ENCODE peak calls at places on chromosomes 2 and 18, in five cellular contexts. M, F, O, C and Z are unnamed samples.

GRCh38 chr18:77063256-77063655 is 69.3 kb downstream of the MBP start:
- DNase-seq in F (no peak), O (no peak), M (peak; percentile 80), C (no peak), Z (no peak)

GRCh38 chr2:152243723-152244122 is 68.2 kb upstream of the STAM2 start:
- DNase-seq in O (no peak), M (no peak), C (no peak), F (no peak), Z (no peak)

GRCh38 chr2:37985333-37985732 is 60.2 kb downstream of the RMDN2 start:
- DNase-seq in C (no peak), O (no peak), F (no peak), M (peak; percentile 83), Z (no peak)

GRCh38 chr2:212299943-212300342 is 238.7 kb downstream of the ERBB4 start:
- DNase-seq in M (no peak), F (no peak), O (no peak), C (no peak), Z (no peak)

GRCh38 chr2:164841719-164842623 is at the start of gene COBLL1:
- DNase-seq in M (peak; percentile 67), C (peak; percentile 78), O (peak; percentile 93), F (peak; percentile 86), Z (peak; percentile 79)

GRCh38 chr2:65345626-65346025 is 86.8 kb downstream of the SPRED2 start:
- DNase-seq in F (no peak), M (no peak), C (no peak), O (no peak), Z (no peak)

GRCh38 chr2:216702756-216703155 is 7.4 kb upstream of the IGFBP5 start:
- DNase-seq in F (no peak), O (no peak), M (no peak), C (no peak), Z (no peak)

GRCh38 chr18:9741821-9742541 is 33.9 kb downstream of the RAB31 start:
- DNase-seq in O (no peak), F (no peak), C (peak; percentile 33), M (no peak), Z (peak; percentile 54)

GRCh38 chr2:39875182-39875913 is 96.3 kb upstream of the THUMPD2 start:
- DNase-seq in F (peak; percentile 79), C (no peak), M (peak; percentile 96), O (peak; percentile 35), Z (peak; percentile 20)

GRCh38 chr2:9315280-9315847 is 108.0 kb downstream of the ITGB1BP1 start:
- DNase-seq in F (no peak), M (no peak), C (no peak), O (no peak), Z (no peak)

GRCh38 chr2:36277146-36277808 is 78.3 kb upstream of the CRIM1 start:
- DNase-seq in O (no peak), M (peak; percentile 96), C (no peak), F (no peak), Z (no peak)

GRCh38 chr2:11373096-11373495 is 28.7 kb upstream of the ROCK2 start:
- DNase-seq in C (no peak), M (no peak), O (no peak), F (no peak), Z (no peak)

GRCh38 chr18:39806519-39806918 is 2148.5 kb upstream of the PIK3C3 start:
- DNase-seq in C (no peak), M (peak; percentile 42), F (no peak), O (peak; percentile 10), Z (no peak)

GRCh38 chr2:17620280-17620679 is 79.8 kb downstream of the VSNL1 start:
- DNase-seq in C (peak; percentile 43), M (peak; percentile 84), F (no peak), O (no peak), Z (no peak)

GRCh38 chr2:179744341-179744740 is 117.1 kb downstream of the ZNF385B start:
- DNase-seq in F (no peak), C (no peak), O (no peak), M (no peak), Z (no peak)

GRCh38 chr2:172404824-172405223 is 22.6 kb upstream of the ITGA6 start:
- DNase-seq in C (no peak), F (no peak), O (no peak), M (peak; percentile 94), Z (no peak)

GRCh38 chr18:24509435-24509834 is 49.0 kb downstream of the HRH4 start:
- DNase-seq in C (no peak), M (no peak), O (no peak), F (no peak), Z (no peak)

GRCh38 chr2:127811397-127811860 is 458 bp upstream of the WDR33 start:
- DNase-seq in F (no peak), M (no peak), C (peak; percentile 21), O (no peak), Z (no peak)

GRCh38 chr2:178747767-178748166 is 59.5 kb downstream of the TTN start:
- DNase-seq in M (peak; percentile 62), F (no peak), O (no peak), C (no peak), Z (no peak)

DNA sequence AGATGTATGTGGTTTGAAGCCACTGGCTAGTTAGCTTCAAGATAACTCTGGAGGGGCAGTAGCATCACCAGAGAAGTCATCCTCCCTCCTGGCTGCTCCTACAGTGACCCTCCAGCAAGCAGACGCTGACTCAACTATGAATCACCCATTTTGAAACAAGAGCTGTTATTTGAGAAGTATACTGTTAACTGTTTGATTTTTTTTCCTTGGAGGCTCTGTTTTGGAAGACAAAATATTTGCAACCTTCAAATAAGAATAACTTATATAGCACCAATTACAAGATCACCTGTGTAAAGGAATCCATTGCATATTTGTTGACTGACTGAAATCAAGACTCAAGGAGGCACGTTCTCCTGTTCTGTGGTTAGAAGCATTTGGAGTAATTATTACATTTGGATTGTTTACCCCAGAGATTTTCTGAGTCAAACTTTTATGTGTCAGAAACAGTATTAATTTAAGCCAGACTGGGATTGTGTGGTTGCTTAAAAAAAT is 313.8 kb downstream of the MTX2 start:
- DNase-seq in M (peak; percentile 99), C (no peak), F (peak; percentile 67), O (peak; percentile 60), Z (no peak)
- TF ChIP-seq CTCF in M (no peak), C (no peak), F (no peak), O (no peak), Z (no peak)

GRCh38 chr2:230956827-230957755 is 32.0 kb upstream of the GPR55 start:
- DNase-seq in C (peak; percentile 39), M (peak; percentile 65), F (no peak), O (peak; percentile 73), Z (peak; percentile 38)
- H3K4me3 ChIP-seq in C (no peak overlapping the region), M (peak overlapping the region; percentile 39), F (peak overlapping the region; percentile 28), O (peak overlapping the region; percentile 29), Z (peak overlapping the region; percentile 47)

GRCh38 chr2:181566643-181567042 is 90.3 kb downstream of the CERKL start:
- DNase-seq in F (no peak), M (no peak), O (no peak), C (no peak), Z (no peak)

DNA sequence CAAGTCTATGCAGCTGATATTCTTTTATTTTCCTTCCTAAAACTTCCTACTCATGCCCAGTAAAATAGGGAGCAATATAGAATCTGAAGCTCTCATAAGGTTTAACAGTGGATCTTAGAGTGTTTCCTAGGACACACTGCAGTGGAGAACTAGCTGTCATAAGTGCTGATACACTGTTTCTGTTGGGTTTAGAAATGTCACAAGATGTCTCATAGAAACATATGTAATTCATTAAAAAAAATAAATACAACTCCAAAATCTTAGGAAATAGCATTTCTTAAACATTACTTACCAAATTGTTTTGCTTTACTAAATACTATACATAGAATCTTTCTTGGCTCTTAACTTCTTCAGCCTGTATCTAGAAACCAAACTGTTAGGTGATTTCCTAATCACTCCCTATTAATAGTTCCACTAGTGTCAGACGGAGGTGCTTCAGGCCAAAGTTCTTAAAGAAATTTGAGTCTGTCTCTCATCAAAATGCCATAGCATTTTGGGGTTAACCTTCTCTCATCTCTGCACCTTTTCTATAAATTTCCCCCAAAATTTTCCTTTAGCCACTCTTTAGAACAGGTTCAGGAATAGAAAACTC is 93.7 kb downstream of the CERKL start:
- DNase-seq in F (no peak), O (no peak), C (no peak), M (no peak), Z (no peak)
- H3K27ac ChIP-seq in F (no peak overlapping the region), O (no peak overlapping the region), C (no peak overlapping the region), M (no peak overlapping the region), Z (no peak overlapping the region)

DNA sequence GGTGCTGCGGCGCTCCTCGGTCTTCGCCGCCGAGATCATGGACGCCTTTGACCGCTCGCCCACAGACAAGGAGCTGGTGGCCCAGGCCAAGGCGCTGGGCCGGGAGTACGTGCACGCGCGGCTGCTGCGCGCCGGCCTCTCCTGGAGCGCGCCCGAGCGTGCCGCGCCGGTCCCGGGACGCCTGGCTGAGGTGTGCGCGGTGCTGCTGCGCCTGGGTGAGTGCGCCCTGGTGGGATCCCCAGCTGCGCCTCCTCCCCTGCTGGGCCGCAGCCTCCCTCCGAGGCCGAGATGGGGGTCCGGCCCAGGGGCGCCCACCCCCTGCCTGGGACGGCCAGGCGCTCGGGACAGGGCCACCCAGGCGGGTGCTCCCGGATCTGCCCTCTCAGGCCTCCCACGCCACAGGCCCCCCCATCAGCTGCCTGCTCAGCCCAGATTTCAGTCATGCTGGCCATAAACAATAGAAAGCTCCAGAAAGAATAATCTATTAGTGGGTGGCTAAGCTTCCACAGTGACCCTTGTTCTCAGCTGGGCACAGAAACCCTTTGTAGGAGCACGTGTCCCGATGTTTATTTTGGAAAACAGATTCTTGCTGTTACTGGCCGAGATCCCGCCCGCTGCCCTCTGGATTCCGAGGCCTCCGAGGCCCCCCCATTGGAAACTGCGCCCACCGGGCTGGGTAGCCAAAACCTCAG is 1.1 kb downstream of the BOK start:
- DNase-seq in O (peak; percentile 45), F (no peak), M (peak; percentile 59), C (no peak), Z (no peak)
- TF ChIP-seq CTCF in O (no peak), F (no peak), M (no peak), C (no peak), Z (no peak)